ENCODE peak calls at places on chromosomes 7 and 10, in seven cellular contexts. D is K562, G is SK-N-SH, M is GM12891, Q is GM12878, U is HepG2, T is H1. I is an unnamed sample.

GRCh38 chr10:5731559-5731958 is 46.9 kb downstream of the TASOR2 start:
- DNase-seq in D (no peak), G (no peak), M (no peak), Q (no peak), U (no peak), T (no peak), I (no peak)

GRCh38 chr7:6648066-6648814 is 11.1 kb downstream of the ZNF316 start:
- DNase-seq in D (no peak), G (peak), M (peak), Q (no peak), U (no peak), T (no peak), I (no peak)

GRCh38 chr10:44913312-44914079 is 2.4 kb downstream of the TMEM72 start:
- DNase-seq in D (peak), G (no peak), M (no peak), Q (no peak), U (no peak), T (no peak), I (no peak)

GRCh38 chr10:52121688-52122087 is 192.4 kb upstream of the DKK1 start:
- DNase-seq in D (no peak), G (no peak), M (no peak), Q (no peak), U (no peak), T (no peak), I (no peak)

GRCh38 chr7:139367438-139368155 is 7.9 kb downstream of the LUC7L2 start:
- DNase-seq in D (no peak), G (no peak), M (no peak), Q (no peak), U (no peak), T (no peak), I (no peak)

GRCh38 chr7:23547662-23548061 is 15.9 kb upstream of the TRA2A start:
- DNase-seq in D (no peak), G (no peak), M (no peak), Q (no peak), U (no peak), T (no peak), I (no peak)

GRCh38 chr10:114043532-114044250 is at the start of gene ADRB1:
- DNase-seq in D (peak), G (peak), M (peak), Q (peak), U (peak), T (no peak), I (peak)

GRCh38 chr10:124049484-124049883 is 43.9 kb downstream of the CHST15 start:
- DNase-seq in D (no peak), G (no peak), M (no peak), Q (no peak), U (no peak), T (no peak), I (no peak)

GRCh38 chr10:21524526-21525366 is 736 bp downstream of the SKIDA1 start:
- DNase-seq in D (peak), G (no peak), M (no peak), Q (no peak), U (peak), T (no peak), I (no peak)

GRCh38 chr7:157764193-157764592 is 427.4 kb downstream of the DNAJB6 start:
- DNase-seq in D (no peak), G (no peak), M (no peak), Q (no peak), U (no peak), T (no peak), I (no peak)

GRCh38 chr7:138500892-138501291 is 40.8 kb downstream of the TRIM24 start:
- DNase-seq in D (no peak), G (no peak), M (no peak), Q (no peak), U (no peak), T (no peak), I (no peak)

GRCh38 chr7:144378651-144379050 is 23.4 kb downstream of the ARHGEF5 start:
- DNase-seq in D (peak), G (no peak), M (no peak), Q (no peak), U (no peak), T (no peak), I (no peak)

GRCh38 chr10:79627075-79627474 is 16.3 kb downstream of the SFTPA1 start:
- DNase-seq in D (no peak), G (no peak), M (no peak), Q (no peak), U (no peak), T (no peak), I (no peak)

GRCh38 chr7:56009695-56010094 is 41.5 kb downstream of the PSPH start:
- DNase-seq in D (no peak), G (no peak), M (no peak), Q (no peak), U (peak), T (no peak), I (no peak)

GRCh38 chr10:83127942-83128575 is 1011.2 kb upstream of the GHITM start:
- DNase-seq in D (no peak), G (no peak), M (no peak), Q (no peak), U (no peak), T (no peak), I (no peak)

GRCh38 chr7:137026176-137026500 is 157.7 kb downstream of the CHRM2 start:
- DNase-seq in D (no peak), G (no peak), M (no peak), Q (no peak), U (no peak), T (no peak), I (no peak)

GRCh38 chr10:60646966-60647796 is 131.1 kb upstream of the CDK1 start:
- DNase-seq in D (peak), G (peak), M (no peak), Q (peak), U (peak), T (no peak), I (no peak)

GRCh38 chr10:97406064-97406463 is 4.9 kb upstream of the RRP12 start:
- DNase-seq in D (peak), G (no peak), M (no peak), Q (no peak), U (no peak), T (no peak), I (no peak)

GRCh38 chr10:24723788-24724380 is at the start of gene ARHGAP21:
- DNase-seq in D (peak), G (peak), M (peak), Q (no peak), U (no peak), T (no peak), I (peak)

GRCh38 chr10:125979976-125980375 is 83.6 kb downstream of the FANK1 start:
- DNase-seq in D (no peak), G (no peak), M (no peak), Q (no peak), U (no peak), T (no peak), I (no peak)

GRCh38 chr10:126373137-126373536 is 15.1 kb downstream of the ADAM12 start:
- DNase-seq in D (no peak), G (no peak), M (no peak), Q (no peak), U (no peak), T (no peak), I (no peak)

GRCh38 chr10:17669185-17669872 is 25.4 kb downstream of the STAM start:
- DNase-seq in D (no peak), G (no peak), M (no peak), Q (peak), U (no peak), T (no peak), I (no peak)

GRCh38 chr10:31133628-31134302 is 102.1 kb upstream of the ZNF438 start:
- DNase-seq in D (peak), G (peak), M (peak), Q (peak), U (no peak), T (no peak), I (peak)

GRCh38 chr7:116025098-116025809 is 5.3 kb downstream of the TFEC start:
- DNase-seq in D (no peak), G (no peak), M (no peak), Q (no peak), U (no peak), T (no peak), I (no peak)

GRCh38 chr10:16520900-16521299 is 779 bp downstream of the C1QL3 start:
- DNase-seq in D (no peak), G (peak), M (peak), Q (no peak), U (no peak), T (no peak), I (peak)

GRCh38 chr10:87913170-87913921 is 49.9 kb downstream of the PTEN start:
- DNase-seq in D (no peak), G (no peak), M (no peak), Q (no peak), U (no peak), T (no peak), I (no peak)

GRCh38 chr10:127033569-127034175 is 128.4 kb downstream of the DOCK1 start:
- DNase-seq in D (no peak), G (no peak), M (no peak), Q (no peak), U (peak), T (no peak), I (no peak)

GRCh38 chr7:3807825-3808224 is 506.8 kb downstream of the SDK1 start:
- DNase-seq in D (no peak), G (no peak), M (no peak), Q (no peak), U (no peak), T (no peak), I (no peak)

GRCh38 chr10:6140141-6140841 is 51.5 kb downstream of the RBM17 start:
- DNase-seq in D (no peak), G (peak), M (no peak), Q (no peak), U (no peak), T (no peak), I (no peak)

GRCh38 chr10:47164126-47164799 is 135.7 kb upstream of the GDF10 start:
- DNase-seq in D (no peak), G (no peak), M (no peak), Q (no peak), U (no peak), T (no peak), I (no peak)

GRCh38 chr7:92071032-92071431 is 63.2 kb downstream of the CYP51A1 start:
- DNase-seq in D (no peak), G (no peak), M (no peak), Q (no peak), U (no peak), T (no peak), I (no peak)

GRCh38 chr7:79504607-79505389 is 51.3 kb upstream of the MAGI2 start:
- DNase-seq in D (no peak), G (no peak), M (no peak), Q (no peak), U (peak), T (no peak), I (no peak)

GRCh38 chr10:75111906-75112703 is 649 bp downstream of the SAMD8 start:
- DNase-seq in D (peak), G (peak), M (no peak), Q (peak), U (peak), T (no peak), I (no peak)

GRCh38 chr10:130022071-130022470 is 58.0 kb upstream of the EBF3 start:
- DNase-seq in D (no peak), G (no peak), M (no peak), Q (no peak), U (no peak), T (no peak), I (no peak)

GRCh38 chr7:34453150-34453549 is 204.9 kb upstream of the NPSR1 start:
- DNase-seq in D (no peak), G (no peak), M (no peak), Q (no peak), U (no peak), T (no peak), I (no peak)

GRCh38 chr7:106731207-106731606 is 70.2 kb upstream of the CCDC71L start:
- DNase-seq in D (no peak), G (no peak), M (no peak), Q (peak), U (no peak), T (no peak), I (no peak)

GRCh38 chr10:99788598-99789259 is 6.3 kb downstream of the ABCC2 start:
- DNase-seq in D (no peak), G (no peak), M (no peak), Q (no peak), U (no peak), T (no peak), I (no peak)

GRCh38 chr10:109866168-109866994 is 56.9 kb downstream of the XPNPEP1 start:
- DNase-seq in D (peak), G (peak), M (no peak), Q (no peak), U (no peak), T (no peak), I (no peak)

GRCh38 chr7:130946110-130946509 is 212.1 kb upstream of the KLF14 start:
- DNase-seq in D (no peak), G (no peak), M (no peak), Q (no peak), U (peak), T (no peak), I (no peak)

GRCh38 chr10:8047452-8048280 is 6.8 kb upstream of the GATA3 start:
- DNase-seq in D (no peak), G (peak), M (no peak), Q (no peak), U (no peak), T (no peak), I (no peak)

GRCh38 chr10:8049874-8050560 is 4.5 kb upstream of the GATA3 start:
- DNase-seq in D (no peak), G (no peak), M (no peak), Q (no peak), U (no peak), T (no peak), I (no peak)

GRCh38 chr10:8049151-8049873 is 5.2 kb upstream of the GATA3 start:
- DNase-seq in D (no peak), G (peak), M (no peak), Q (no peak), U (no peak), T (no peak), I (no peak)

GRCh38 chr10:8050561-8051108 is 3.9 kb upstream of the GATA3 start:
- DNase-seq in D (no peak), G (no peak), M (no peak), Q (no peak), U (peak), T (no peak), I (no peak)

GRCh38 chr10:8048281-8049008 is 6.0 kb upstream of the GATA3 start:
- DNase-seq in D (no peak), G (peak), M (no peak), Q (no peak), U (no peak), T (no peak), I (no peak)
- TF ChIP-seq TAF1 in D (no peak), G (no peak), M (no peak), Q (no peak), U (no peak), T (no peak), I (no peak)

DNA sequence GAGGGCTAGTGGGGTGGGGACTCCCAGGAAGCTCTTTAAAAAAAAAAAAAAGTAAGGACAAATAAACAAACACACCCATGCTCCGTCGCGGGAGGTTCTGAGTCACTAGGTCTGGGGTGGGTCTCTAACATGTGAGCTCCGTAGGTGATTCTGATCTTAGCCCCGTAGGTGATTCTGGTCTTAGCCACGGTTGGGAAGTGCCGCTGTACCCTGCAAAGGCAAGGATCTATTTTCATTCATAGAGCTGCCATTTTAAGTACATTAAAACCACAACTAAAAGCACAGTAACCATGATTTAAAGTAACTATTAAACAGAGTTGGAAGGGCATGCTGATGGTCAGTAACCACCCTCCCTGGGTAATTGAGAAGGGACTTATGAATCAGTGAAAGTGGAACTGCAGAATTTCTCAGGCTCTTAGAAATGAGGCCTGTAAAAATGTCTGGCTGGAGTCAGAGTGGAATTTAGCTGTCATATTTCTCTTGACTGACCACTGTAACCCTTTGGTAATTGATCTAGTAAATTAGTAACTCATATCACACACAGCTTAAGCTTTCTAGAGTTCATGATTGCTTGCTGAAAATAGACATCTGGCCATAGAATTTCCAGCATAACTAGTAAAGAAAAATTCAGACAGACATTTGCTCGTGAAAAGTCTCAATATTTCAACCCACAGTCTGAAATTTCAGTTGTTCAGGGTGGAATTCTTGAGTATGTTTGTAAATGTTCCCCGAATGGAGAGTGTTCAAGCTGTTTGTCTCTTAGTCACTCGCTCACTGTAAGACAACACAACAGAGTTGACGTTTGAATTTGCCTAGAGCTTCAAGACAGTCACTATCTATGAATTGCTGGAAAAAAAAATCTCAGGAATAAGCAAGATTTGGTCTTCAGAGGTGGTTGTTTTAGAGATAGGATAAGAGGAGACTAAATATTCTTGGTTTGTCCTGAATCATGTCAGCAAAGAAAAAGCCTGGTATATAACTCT is 34.2 kb upstream of the TCF7L2 start:
- DNase-seq in D (peak), G (no peak), M (no peak), Q (peak), U (peak), T (peak), I (no peak)
- TF ChIP-seq TAF1 in D (no peak), G (no peak), M (no peak), Q (no peak), U (no peak), T (no peak), I (no peak)

GRCh38 chr10:85888004-85888403 is 478.6 kb downstream of the GRID1 start:
- DNase-seq in D (no peak), G (no peak), M (no peak), Q (no peak), U (peak), T (no peak), I (no peak)
- TF ChIP-seq TAF1 in D (no peak), G (no peak), M (no peak), Q (no peak), U (no peak), T (no peak), I (no peak)

GRCh38 chr10:106863549-106863948 is 301.0 kb downstream of the SORCS1 start:
- DNase-seq in D (peak), G (no peak), M (no peak), Q (no peak), U (no peak), T (no peak), I (no peak)
- TF ChIP-seq TAF1 in D (no peak), G (no peak), M (no peak), Q (no peak), U (no peak), T (no peak), I (no peak)

GRCh38 chr7:2195403-2196246 is 37.1 kb downstream of the MAD1L1 start:
- DNase-seq in D (peak), G (no peak), M (no peak), Q (no peak), U (no peak), T (no peak), I (no peak)
- TF ChIP-seq TAF1 in D (no peak), G (no peak), M (no peak), Q (no peak), U (no peak), T (no peak), I (no peak)

GRCh38 chr10:132443605-132443997 is 46.6 kb downstream of the PWWP2B start:
- DNase-seq in D (peak), G (peak), M (peak), Q (no peak), U (no peak), T (no peak), I (no peak)
- TF ChIP-seq TAF1 in D (no peak), G (no peak), M (no peak), Q (no peak), U (no peak), T (no peak), I (no peak)

I was measured in GM12892.